ENCODE peak calls at places on chromosomes 2 and 18, in eight cellular contexts. One of them, this sample, is unnamed.

GRCh38 chr2:188965147-188965546 is 9.0 kb upstream of the COL3A1 start:
- ATAC-seq in omental fat pad: no peak
- ATAC-seq in T-cell: no peak
- ATAC-seq in central memory CD8-positive, alpha-beta T cell: no peak
- ATAC-seq in stimulated activated naive CD8-positive, alpha-beta T cell treated with anti-CD3 and anti-CD28 coated beads, Interleukin-15, amount 100 ng/mL, for 72 hours: no peak
- ATAC-seq in pancreas: peak; percentile 32
- ATAC-seq in activated CD8-positive, alpha-beta T cell treated with anti-CD3 and anti-CD28 coated beads, Interleukin-2, amount 10 ng/mL, durations not matched to agents 7 days and 5 days: no peak
- ATAC-seq in sciatic nerve: no peak
- ATAC-seq in this sample: no peak

GRCh38 chr18:65754121-65754520 is 3.3 kb downstream of the CDH7 start:
- ATAC-seq in omental fat pad: no peak
- ATAC-seq in T-cell: no peak
- ATAC-seq in central memory CD8-positive, alpha-beta T cell: no peak
- ATAC-seq in stimulated activated naive CD8-positive, alpha-beta T cell treated with anti-CD3 and anti-CD28 coated beads, Interleukin-15, amount 100 ng/mL, for 72 hours: no peak
- ATAC-seq in pancreas: no peak
- ATAC-seq in activated CD8-positive, alpha-beta T cell treated with anti-CD3 and anti-CD28 coated beads, Interleukin-2, amount 10 ng/mL, durations not matched to agents 7 days and 5 days: no peak
- ATAC-seq in sciatic nerve: no peak
- ATAC-seq in this sample: no peak

GRCh38 chr2:133045787-133046186 is 375.8 kb upstream of the LYPD1 start:
- ATAC-seq in omental fat pad: peak; percentile 44
- ATAC-seq in T-cell: no peak
- ATAC-seq in central memory CD8-positive, alpha-beta T cell: no peak
- ATAC-seq in stimulated activated naive CD8-positive, alpha-beta T cell treated with anti-CD3 and anti-CD28 coated beads, Interleukin-15, amount 100 ng/mL, for 72 hours: no peak
- ATAC-seq in pancreas: no peak
- ATAC-seq in activated CD8-positive, alpha-beta T cell treated with anti-CD3 and anti-CD28 coated beads, Interleukin-2, amount 10 ng/mL, durations not matched to agents 7 days and 5 days: no peak
- ATAC-seq in sciatic nerve: no peak
- ATAC-seq in this sample: no peak

GRCh38 chr2:219178377-219179175 is 501 bp downstream of the RETREG2 start:
- ATAC-seq in omental fat pad: no peak
- ATAC-seq in T-cell: peak; percentile 3
- ATAC-seq in central memory CD8-positive, alpha-beta T cell: no peak
- ATAC-seq in stimulated activated naive CD8-positive, alpha-beta T cell treated with anti-CD3 and anti-CD28 coated beads, Interleukin-15, amount 100 ng/mL, for 72 hours: peak; percentile 2
- ATAC-seq in pancreas: peak; percentile 2
- ATAC-seq in activated CD8-positive, alpha-beta T cell treated with anti-CD3 and anti-CD28 coated beads, Interleukin-2, amount 10 ng/mL, durations not matched to agents 7 days and 5 days: peak; percentile 2
- ATAC-seq in sciatic nerve: no peak
- ATAC-seq in this sample: no peak

GRCh38 chr18:78787751-78788150 is 191.9 kb upstream of the SALL3 start:
- ATAC-seq in omental fat pad: no peak
- ATAC-seq in T-cell: no peak
- ATAC-seq in central memory CD8-positive, alpha-beta T cell: no peak
- ATAC-seq in stimulated activated naive CD8-positive, alpha-beta T cell treated with anti-CD3 and anti-CD28 coated beads, Interleukin-15, amount 100 ng/mL, for 72 hours: no peak
- ATAC-seq in pancreas: no peak
- ATAC-seq in activated CD8-positive, alpha-beta T cell treated with anti-CD3 and anti-CD28 coated beads, Interleukin-2, amount 10 ng/mL, durations not matched to agents 7 days and 5 days: no peak
- ATAC-seq in sciatic nerve: no peak
- ATAC-seq in this sample: no peak

GRCh38 chr2:144211826-144212225 is 308.1 kb downstream of the ZEB2 start:
- ATAC-seq in omental fat pad: no peak
- ATAC-seq in T-cell: no peak
- ATAC-seq in central memory CD8-positive, alpha-beta T cell: no peak
- ATAC-seq in stimulated activated naive CD8-positive, alpha-beta T cell treated with anti-CD3 and anti-CD28 coated beads, Interleukin-15, amount 100 ng/mL, for 72 hours: no peak
- ATAC-seq in pancreas: no peak
- ATAC-seq in activated CD8-positive, alpha-beta T cell treated with anti-CD3 and anti-CD28 coated beads, Interleukin-2, amount 10 ng/mL, durations not matched to agents 7 days and 5 days: no peak
- ATAC-seq in sciatic nerve: no peak
- ATAC-seq in this sample: no peak

GRCh38 chr18:32763306-32763705 is 9.5 kb downstream of the KLHL14 start:
- ATAC-seq in omental fat pad: no peak
- ATAC-seq in T-cell: no peak
- ATAC-seq in central memory CD8-positive, alpha-beta T cell: no peak
- ATAC-seq in stimulated activated naive CD8-positive, alpha-beta T cell treated with anti-CD3 and anti-CD28 coated beads, Interleukin-15, amount 100 ng/mL, for 72 hours: no peak
- ATAC-seq in pancreas: no peak
- ATAC-seq in activated CD8-positive, alpha-beta T cell treated with anti-CD3 and anti-CD28 coated beads, Interleukin-2, amount 10 ng/mL, durations not matched to agents 7 days and 5 days: no peak
- ATAC-seq in sciatic nerve: no peak
- ATAC-seq in this sample: no peak

GRCh38 chr2:234559609-234560008 is 62.7 kb upstream of the ARL4C start:
- ATAC-seq in omental fat pad: no peak
- ATAC-seq in T-cell: no peak
- ATAC-seq in central memory CD8-positive, alpha-beta T cell: no peak
- ATAC-seq in stimulated activated naive CD8-positive, alpha-beta T cell treated with anti-CD3 and anti-CD28 coated beads, Interleukin-15, amount 100 ng/mL, for 72 hours: no peak
- ATAC-seq in pancreas: no peak
- ATAC-seq in activated CD8-positive, alpha-beta T cell treated with anti-CD3 and anti-CD28 coated beads, Interleukin-2, amount 10 ng/mL, durations not matched to agents 7 days and 5 days: no peak
- ATAC-seq in sciatic nerve: no peak
- ATAC-seq in this sample: no peak

GRCh38 chr2:217186565-217187218 is 326.8 kb upstream of the TNP1 start:
- ATAC-seq in omental fat pad: peak; percentile 52
- ATAC-seq in T-cell: no peak
- ATAC-seq in central memory CD8-positive, alpha-beta T cell: no peak
- ATAC-seq in stimulated activated naive CD8-positive, alpha-beta T cell treated with anti-CD3 and anti-CD28 coated beads, Interleukin-15, amount 100 ng/mL, for 72 hours: no peak
- ATAC-seq in pancreas: no peak
- ATAC-seq in activated CD8-positive, alpha-beta T cell treated with anti-CD3 and anti-CD28 coated beads, Interleukin-2, amount 10 ng/mL, durations not matched to agents 7 days and 5 days: no peak
- ATAC-seq in sciatic nerve: peak; percentile 94
- ATAC-seq in this sample: peak; percentile 88

GRCh38 chr2:64854773-64855237 is 134.4 kb upstream of the SLC1A4 start:
- ATAC-seq in omental fat pad: no peak
- ATAC-seq in T-cell: no peak
- ATAC-seq in central memory CD8-positive, alpha-beta T cell: no peak
- ATAC-seq in stimulated activated naive CD8-positive, alpha-beta T cell treated with anti-CD3 and anti-CD28 coated beads, Interleukin-15, amount 100 ng/mL, for 72 hours: peak; percentile 60
- ATAC-seq in pancreas: peak; percentile 15
- ATAC-seq in activated CD8-positive, alpha-beta T cell treated with anti-CD3 and anti-CD28 coated beads, Interleukin-2, amount 10 ng/mL, durations not matched to agents 7 days and 5 days: peak; percentile 37
- ATAC-seq in sciatic nerve: peak; percentile 14
- ATAC-seq in this sample: peak; percentile 22

GRCh38 chr2:38850045-38850444 is 25.7 kb downstream of the DHX57 start:
- ATAC-seq in omental fat pad: no peak
- ATAC-seq in T-cell: no peak
- ATAC-seq in central memory CD8-positive, alpha-beta T cell: no peak
- ATAC-seq in stimulated activated naive CD8-positive, alpha-beta T cell treated with anti-CD3 and anti-CD28 coated beads, Interleukin-15, amount 100 ng/mL, for 72 hours: no peak
- ATAC-seq in pancreas: no peak
- ATAC-seq in activated CD8-positive, alpha-beta T cell treated with anti-CD3 and anti-CD28 coated beads, Interleukin-2, amount 10 ng/mL, durations not matched to agents 7 days and 5 days: no peak
- ATAC-seq in sciatic nerve: no peak
- ATAC-seq in this sample: no peak

GRCh38 chr18:49467019-49467563 is 6.6 kb upstream of the DYM start:
- ATAC-seq in omental fat pad: no peak
- ATAC-seq in T-cell: no peak
- ATAC-seq in central memory CD8-positive, alpha-beta T cell: no peak
- ATAC-seq in stimulated activated naive CD8-positive, alpha-beta T cell treated with anti-CD3 and anti-CD28 coated beads, Interleukin-15, amount 100 ng/mL, for 72 hours: no peak
- ATAC-seq in pancreas: no peak
- ATAC-seq in activated CD8-positive, alpha-beta T cell treated with anti-CD3 and anti-CD28 coated beads, Interleukin-2, amount 10 ng/mL, durations not matched to agents 7 days and 5 days: no peak
- ATAC-seq in sciatic nerve: no peak
- ATAC-seq in this sample: no peak

GRCh38 chr18:63783394-63783793 is 8.2 kb downstream of the SERPINB7 start:
- ATAC-seq in omental fat pad: no peak
- ATAC-seq in T-cell: no peak
- ATAC-seq in central memory CD8-positive, alpha-beta T cell: no peak
- ATAC-seq in stimulated activated naive CD8-positive, alpha-beta T cell treated with anti-CD3 and anti-CD28 coated beads, Interleukin-15, amount 100 ng/mL, for 72 hours: no peak
- ATAC-seq in pancreas: no peak
- ATAC-seq in activated CD8-positive, alpha-beta T cell treated with anti-CD3 and anti-CD28 coated beads, Interleukin-2, amount 10 ng/mL, durations not matched to agents 7 days and 5 days: no peak
- ATAC-seq in sciatic nerve: no peak
- ATAC-seq in this sample: no peak

GRCh38 chr2:20955277-20956026 is 88.4 kb downstream of the APOB start:
- ATAC-seq in omental fat pad: no peak
- ATAC-seq in T-cell: no peak
- ATAC-seq in central memory CD8-positive, alpha-beta T cell: no peak
- ATAC-seq in stimulated activated naive CD8-positive, alpha-beta T cell treated with anti-CD3 and anti-CD28 coated beads, Interleukin-15, amount 100 ng/mL, for 72 hours: no peak
- ATAC-seq in pancreas: no peak
- ATAC-seq in activated CD8-positive, alpha-beta T cell treated with anti-CD3 and anti-CD28 coated beads, Interleukin-2, amount 10 ng/mL, durations not matched to agents 7 days and 5 days: no peak
- ATAC-seq in sciatic nerve: no peak
- ATAC-seq in this sample: no peak

GRCh38 chr2:32745191-32745590 is 117.3 kb downstream of the TTC27 start:
- ATAC-seq in omental fat pad: no peak
- ATAC-seq in T-cell: no peak
- ATAC-seq in central memory CD8-positive, alpha-beta T cell: no peak
- ATAC-seq in stimulated activated naive CD8-positive, alpha-beta T cell treated with anti-CD3 and anti-CD28 coated beads, Interleukin-15, amount 100 ng/mL, for 72 hours: peak; percentile 37
- ATAC-seq in pancreas: no peak
- ATAC-seq in activated CD8-positive, alpha-beta T cell treated with anti-CD3 and anti-CD28 coated beads, Interleukin-2, amount 10 ng/mL, durations not matched to agents 7 days and 5 days: no peak
- ATAC-seq in sciatic nerve: no peak
- ATAC-seq in this sample: no peak